ENCODE peak calls at places on chromosomes 16 and 17, in four cellular contexts. R is AG04450, B is tibial artery, O is psoas muscle. A is an unnamed sample.

GRCh38 chr16:50367777-50368409 is 895 bp downstream of the BRD7 start:
- DNase-seq in R (no peak), O (no peak), B (no peak), A (no peak)

GRCh38 chr16:51408357-51408756 is 257.3 kb upstream of the SALL1 start:
- DNase-seq in O (no peak), R (no peak), B (no peak), A (no peak)

GRCh38 chr16:30078744-30079143 is 3.0 kb downstream of the PPP4C start:
- DNase-seq in O (no peak), B (no peak), R (no peak), A (no peak)

GRCh38 chr16:27222499-27223225 is 19.3 kb downstream of the KDM8 start:
- DNase-seq in B (peak), O (peak), R (no peak), A (no peak)

GRCh38 chr17:44024271-44024663 is 9.5 kb upstream of the TMEM101 start:
- DNase-seq in R (no peak), O (no peak), B (no peak), A (no peak)

GRCh38 chr16:52741386-52741785 is 194.4 kb upstream of the TOX3 start:
- DNase-seq in B (no peak), R (no peak), O (no peak), A (no peak)

GRCh38 chr17:7561589-7562207 is at the start of gene SENP3:
- DNase-seq in R (peak), B (peak), O (peak), A (peak)

GRCh38 chr16:17368511-17368910 is 102.2 kb downstream of the XYLT1 start:
- DNase-seq in B (no peak), R (no peak), O (no peak), A (no peak)

GRCh38 chr17:40606548-40607353 is 40.9 kb downstream of the SMARCE1 start:
- DNase-seq in R (no peak), O (no peak), B (no peak), A (no peak)

GRCh38 chr16:87680272-87680644 is 78.0 kb downstream of the JPH3 start:
- DNase-seq in O (no peak), B (no peak), R (no peak), A (no peak)

GRCh38 chr17:64783556-64784352 is 121.6 kb upstream of the SMURF2 start:
- DNase-seq in R (no peak), B (no peak), O (no peak), A (peak)

GRCh38 chr16:2341456-2342447 is 1.2 kb upstream of the ABCA3 start:
- DNase-seq in R (no peak), B (no peak), O (peak), A (peak)

GRCh38 chr16:80931985-80932720 is 74.5 kb downstream of the CMC2 start:
- DNase-seq in B (peak), R (no peak), O (peak), A (peak)

GRCh38 chr17:11296994-11297393 is 56.0 kb downstream of the SHISA6 start:
- DNase-seq in O (no peak), B (no peak), R (no peak), A (no peak)

GRCh38 chr17:45705123-45706009 is 78.8 kb upstream of the CRHR1 start:
- DNase-seq in O (no peak), R (no peak), B (no peak), A (no peak)

DNA sequence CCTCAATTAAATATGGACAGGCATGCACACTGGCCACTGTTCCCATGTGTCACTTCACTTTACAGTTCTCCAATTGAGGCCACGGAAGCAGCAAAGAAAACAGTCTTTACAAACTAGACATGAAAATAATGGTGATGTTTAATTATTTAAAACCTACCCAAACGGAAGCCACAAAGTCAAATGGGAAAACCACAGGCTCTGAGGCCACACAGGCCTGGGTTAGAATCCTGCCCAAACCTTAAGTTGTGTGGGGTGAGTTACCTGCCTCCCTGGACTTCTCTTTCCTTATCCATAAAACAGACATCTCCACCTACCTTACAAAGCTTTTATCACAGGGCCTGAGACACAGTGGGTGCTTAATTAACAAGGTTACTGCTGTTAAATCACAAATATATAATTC is 137.4 kb downstream of the PARN start:
- DNase-seq in R (no peak), O (no peak), B (no peak), A (no peak)
- H3K27ac ChIP-seq in R (no peak), O (peak), B (no peak), A (no peak)

GRCh38 chr17:38892620-38893019 is 22.8 kb downstream of the LASP1 start:
- DNase-seq in R (no peak), O (no peak), B (no peak), A (no peak)

GRCh38 chr17:38893113-38893512 is 23.3 kb downstream of the LASP1 start:
- DNase-seq in B (no peak), O (no peak), R (no peak), A (no peak)

GRCh38 chr17:38893612-38894011 is 23.8 kb downstream of the LASP1 start:
- DNase-seq in R (no peak), B (no peak), O (peak), A (no peak)

GRCh38 chr17:38891441-38891840 is 21.6 kb downstream of the LASP1 start:
- DNase-seq in B (no peak), R (no peak), O (no peak), A (no peak)

GRCh38 chr17:38892083-38892482 is 22.2 kb downstream of the LASP1 start:
- DNase-seq in B (no peak), O (no peak), R (no peak), A (no peak)
- H3K27ac ChIP-seq in B (peak), O (no peak), R (no peak), A (no peak)

GRCh38 chr16:21602785-21603184 is 3.4 kb downstream of the METTL9 start:
- DNase-seq in B (no peak), O (no peak), R (no peak), A (no peak)
- H3K27ac ChIP-seq in B (no peak), O (peak), R (no peak), A (no peak)

DNA sequence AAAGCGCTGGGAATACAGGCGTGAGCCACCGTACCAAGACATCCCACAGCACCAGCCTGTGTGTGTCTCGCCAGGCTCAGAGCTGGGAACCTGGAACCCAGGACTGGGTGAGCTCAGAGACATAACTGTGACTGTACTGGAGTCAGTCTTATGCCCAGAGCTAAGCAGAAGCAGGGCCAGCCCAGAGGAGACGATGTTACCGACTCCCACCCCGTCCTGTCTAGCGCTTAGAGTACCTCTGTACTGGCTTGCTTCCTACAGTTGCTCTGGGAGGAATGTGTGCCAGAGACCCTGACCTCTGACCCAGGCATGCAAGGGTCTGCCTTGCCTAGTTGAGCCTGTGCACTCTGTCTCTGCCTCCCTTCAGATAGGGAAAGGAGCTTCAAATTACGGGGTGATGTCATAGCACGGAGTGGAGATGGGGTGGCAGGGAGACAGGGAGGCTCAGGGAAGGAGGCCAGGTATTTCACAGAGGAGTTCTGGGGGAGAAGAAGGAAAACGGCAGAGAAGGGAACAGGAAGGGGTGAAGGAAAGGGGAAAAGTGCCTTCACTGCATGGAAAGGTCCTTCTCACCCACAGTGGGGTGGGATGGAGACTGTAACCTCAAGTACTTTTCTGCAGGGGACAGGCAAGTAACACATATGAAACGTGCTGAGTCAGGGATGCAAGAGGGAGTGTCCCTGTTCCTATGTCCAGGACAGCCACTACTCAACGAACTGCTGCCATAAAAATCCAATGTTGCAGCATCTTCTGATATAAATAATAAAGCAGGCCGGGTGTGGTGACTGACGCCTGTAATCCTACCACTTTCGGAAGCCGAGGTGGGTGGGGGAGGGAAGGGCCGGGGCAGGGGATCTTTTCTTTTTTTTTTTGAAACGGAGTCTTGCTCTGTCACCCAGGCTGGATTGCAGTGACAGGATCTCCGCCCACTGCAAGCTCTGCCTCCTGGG is 5.8 kb upstream of the ARMC5 start:
- DNase-seq in B (peak), O (peak), R (no peak), A (no peak)
- H3K27ac ChIP-seq in B (peak), O (peak), R (peak), A (no peak)

GRCh38 chr17:4802228-4802627 is at the start of gene C17orf114:
- DNase-seq in B (no peak), O (no peak), R (no peak), A (no peak)
- H3K27ac ChIP-seq in B (no peak), O (no peak), R (no peak), A (no peak)

GRCh38 chr16:69397821-69398521 is 12.2 kb upstream of the TERF2 start:
- DNase-seq in R (no peak), B (peak), O (no peak), A (no peak)
- H3K27ac ChIP-seq in R (no peak), B (peak), O (peak), A (no peak)

A was measured in aorta.